ENCODE peak calls at places on chromosomes 11 and 22, in ten cellular contexts. E, K, O, W, U, T, G, D, V and J are unnamed samples.

GRCh38 chr11:70244698-70245097 is 25.8 kb upstream of the PPFIA1 start:
- DNase-seq in E (no peak), K (peak; percentile 65), O (no peak), W (no peak), U (peak; percentile 84), T (no peak), G (no peak), D (no peak), V (no peak), J (peak; percentile 24)

GRCh38 chr11:581342-581741 is 5.1 kb downstream of the PHRF1 start:
- DNase-seq in E (no peak), K (no peak), O (no peak), W (peak; percentile 59), U (no peak), T (no peak), G (no peak), D (no peak), V (no peak), J (no peak)

GRCh38 chr11:15473954-15474837 is 359.5 kb downstream of the INSC start:
- DNase-seq in E (no peak), K (no peak), O (no peak), W (no peak), U (no peak), T (no peak), G (no peak), D (no peak), V (no peak), J (no peak)

GRCh38 chr11:44306469-44307244 is 3.3 kb downstream of the ALX4 start:
- DNase-seq in E (no peak), K (no peak), O (no peak), W (no peak), U (no peak), T (no peak), G (no peak), D (no peak), V (no peak), J (no peak)

GRCh38 chr11:47376183-47376542 is 2.2 kb downstream of the SPI1 start:
- DNase-seq in E (no peak), K (no peak), O (no peak), W (no peak), U (no peak), T (no peak), G (no peak), D (no peak), V (no peak), J (no peak)

GRCh38 chr22:42868751-42869251 is 11.7 kb upstream of the ARFGAP3 start:
- DNase-seq in E (peak; percentile 93), K (no peak), O (no peak), W (peak; percentile 84), U (no peak), T (no peak), G (peak; percentile 62), D (peak; percentile 94), V (no peak), J (no peak)

GRCh38 chr22:36982136-36982535 is 37.1 kb downstream of the TST start:
- DNase-seq in E (no peak), K (no peak), O (no peak), W (no peak), U (no peak), T (no peak), G (no peak), D (no peak), V (no peak), J (no peak)

GRCh38 chr11:19173004-19173689 is 28.6 kb downstream of the CSRP3 start:
- DNase-seq in E (no peak), K (no peak), O (no peak), W (no peak), U (no peak), T (no peak), G (peak; percentile 64), D (no peak), V (no peak), J (no peak)

GRCh38 chr11:122976734-122977454 is 4.7 kb downstream of the BSX start:
- DNase-seq in E (no peak), K (no peak), O (peak; percentile 80), W (peak; percentile 62), U (no peak), T (no peak), G (no peak), D (no peak), V (no peak), J (no peak)

GRCh38 chr22:43451651-43452050 is 39.8 kb downstream of the MPPED1 start:
- DNase-seq in E (no peak), K (no peak), O (no peak), W (no peak), U (no peak), T (no peak), G (no peak), D (no peak), V (no peak), J (no peak)

GRCh38 chr22:35952576-35952975 is 76.0 kb downstream of the RBFOX2 start:
- DNase-seq in E (no peak), K (no peak), O (no peak), W (no peak), U (no peak), T (no peak), G (no peak), D (no peak), V (no peak), J (no peak)

GRCh38 chr22:35947794-35948425 is 80.7 kb downstream of the RBFOX2 start:
- DNase-seq in E (no peak), K (peak; percentile 44), O (no peak), W (no peak), U (peak; percentile 49), T (no peak), G (no peak), D (no peak), V (no peak), J (no peak)

GRCh38 chr22:35955546-35955945 is 73.1 kb downstream of the RBFOX2 start:
- DNase-seq in E (no peak), K (no peak), O (no peak), W (no peak), U (no peak), T (no peak), G (no peak), D (no peak), V (no peak), J (no peak)

GRCh38 chr22:35949243-35949642 is 79.4 kb downstream of the RBFOX2 start:
- DNase-seq in E (no peak), K (no peak), O (no peak), W (no peak), U (no peak), T (no peak), G (no peak), D (no peak), V (no peak), J (no peak)

GRCh38 chr22:35950262-35950661 is 78.4 kb downstream of the RBFOX2 start:
- DNase-seq in E (no peak), K (no peak), O (peak; percentile 48), W (no peak), U (no peak), T (no peak), G (no peak), D (no peak), V (no peak), J (no peak)
- TF ChIP-seq CTCF in E (no peak), K (no peak), O (no peak), W (no peak), U (no peak), T (no peak), G (no peak), D (no peak), V (no peak), J (no peak)

GRCh38 chr11:33315822-33316221 is 58.6 kb downstream of the HIPK3 start:
- DNase-seq in E (no peak), K (no peak), O (no peak), W (no peak), U (no peak), T (no peak), G (no peak), D (no peak), V (no peak), J (no peak)

GRCh38 chr11:33311680-33312079 is 54.5 kb downstream of the HIPK3 start:
- DNase-seq in E (no peak), K (no peak), O (no peak), W (no peak), U (no peak), T (no peak), G (no peak), D (no peak), V (no peak), J (no peak)

GRCh38 chr11:33309118-33309517 is 51.9 kb downstream of the HIPK3 start:
- DNase-seq in E (no peak), K (no peak), O (no peak), W (no peak), U (no peak), T (no peak), G (no peak), D (no peak), V (no peak), J (no peak)

GRCh38 chr11:33307984-33308383 is 50.8 kb downstream of the HIPK3 start:
- DNase-seq in E (no peak), K (no peak), O (no peak), W (no peak), U (no peak), T (no peak), G (no peak), D (no peak), V (no peak), J (no peak)

DNA sequence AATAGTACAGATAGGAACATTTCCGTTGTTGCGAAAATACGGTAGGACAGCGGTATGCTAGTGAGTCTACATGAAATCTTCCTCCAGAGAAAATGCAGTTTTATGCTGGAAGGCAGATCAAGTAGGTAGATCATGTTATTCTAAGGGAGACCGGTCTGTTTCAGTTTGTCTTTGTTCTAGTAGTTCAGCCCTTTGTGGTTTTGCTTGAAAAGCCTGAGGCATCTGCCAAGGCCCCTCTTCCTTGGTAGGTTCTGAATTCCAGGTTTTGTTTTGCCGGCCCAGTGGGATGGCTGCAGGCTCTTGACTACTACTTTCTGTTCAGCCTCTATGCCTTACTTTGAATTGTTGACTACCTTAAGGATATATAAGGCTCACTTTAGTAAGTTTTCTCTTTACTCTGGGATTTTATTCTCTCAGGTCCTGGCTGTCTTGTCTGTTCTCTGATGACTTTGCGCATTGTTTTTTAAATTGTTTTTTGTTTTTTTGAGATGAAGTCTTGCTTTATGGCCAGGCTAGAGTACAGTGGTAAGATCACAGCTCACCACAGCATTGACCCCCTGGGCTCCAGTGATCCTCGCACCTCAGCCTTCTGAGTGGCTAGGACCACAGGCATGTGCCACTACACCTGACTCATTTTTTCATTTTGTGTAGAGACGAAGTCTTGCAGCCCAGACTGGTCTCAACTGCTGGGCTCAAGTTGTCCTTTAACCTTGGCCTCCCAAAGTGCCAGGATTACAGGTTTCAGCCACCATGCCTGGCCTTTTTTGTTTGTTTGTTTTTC is 53.7 kb downstream of the HIPK3 start:
- DNase-seq in E (no peak), K (no peak), O (peak; percentile 59), W (no peak), U (peak; percentile 20), T (no peak), G (no peak), D (no peak), V (no peak), J (no peak)
- TF ChIP-seq CTCF in E (no peak), K (no peak), O (no peak), W (no peak), U (no peak), T (no peak), G (no peak), D (no peak), V (no peak), J (no peak)

GRCh38 chr11:76919467-76919866 is 58.7 kb downstream of the ACER3 start:
- DNase-seq in E (no peak), K (no peak), O (no peak), W (no peak), U (no peak), T (no peak), G (no peak), D (no peak), V (no peak), J (no peak)
- TF ChIP-seq CTCF in E (no peak), K (no peak), O (no peak), W (no peak), U (no peak), T (no peak), G (no peak), D (no peak), V (peak; percentile 32), J (no peak)

GRCh38 chr11:117479372-117479771 is 151.7 kb downstream of the CEP164 start:
- DNase-seq in E (no peak), K (no peak), O (peak; percentile 46), W (no peak), U (no peak), T (no peak), G (no peak), D (no peak), V (no peak), J (no peak)
- TF ChIP-seq CTCF in E (no peak), K (peak; percentile 32), O (peak; percentile 72), W (no peak), U (no peak), T (no peak), G (no peak), D (peak; percentile 23), V (no peak), J (no peak)